ENCODE peak calls at places on chromosomes 7 and 10, in nine cellular contexts. U, M, C, Y, H, T, I, D and K are unnamed samples.

GRCh38 chr10:80501913-80502521 is 35.7 kb upstream of the SH2D4B start:
- DNase-seq in U (no peak), M (no peak), C (no peak), Y (no peak), H (no peak), T (no peak), I (no peak), D (no peak), K (no peak)

GRCh38 chr7:66145404-66145843 is 30.8 kb downstream of the CRCP start:
- DNase-seq in U (no peak), M (no peak), C (no peak), Y (peak), H (no peak), T (no peak), I (peak), D (no peak), K (no peak)

GRCh38 chr7:69781412-69781846 is 183.2 kb downstream of the AUTS2 start:
- DNase-seq in U (no peak), M (no peak), C (no peak), Y (no peak), H (no peak), T (no peak), I (no peak), D (no peak), K (no peak)

GRCh38 chr10:59240581-59241183 is 64.2 kb downstream of the PHYHIPL start:
- DNase-seq in U (peak), M (peak), C (no peak), Y (peak), H (no peak), T (no peak), I (no peak), D (no peak), K (peak)

GRCh38 chr10:28980264-28980663 is 302.9 kb downstream of the BAMBI start:
- DNase-seq in U (no peak), M (no peak), C (no peak), Y (no peak), H (no peak), T (no peak), I (no peak), D (no peak), K (no peak)

GRCh38 chr10:104306897-104307296 is 31.4 kb downstream of the ITPRIP start:
- DNase-seq in U (no peak), M (no peak), C (no peak), Y (no peak), H (no peak), T (no peak), I (no peak), D (no peak), K (no peak)

GRCh38 chr7:153151766-153152165 is 392.2 kb downstream of the ACTR3B start:
- DNase-seq in U (no peak), M (no peak), C (no peak), Y (no peak), H (no peak), T (no peak), I (no peak), D (no peak), K (no peak)

GRCh38 chr7:100415448-100415847 is 13.1 kb downstream of the ZCWPW1 start:
- DNase-seq in U (no peak), M (no peak), C (no peak), Y (no peak), H (no peak), T (no peak), I (no peak), D (no peak), K (no peak)

GRCh38 chr10:132679217-132679595 is 106.7 kb downstream of the NKX6-2 start:
- DNase-seq in U (no peak), M (no peak), C (no peak), Y (no peak), H (no peak), T (no peak), I (no peak), D (no peak), K (no peak)

GRCh38 chr10:56880541-56880940 is 519.5 kb upstream of the ZWINT start:
- DNase-seq in U (no peak), M (no peak), C (no peak), Y (no peak), H (no peak), T (no peak), I (no peak), D (no peak), K (no peak)

GRCh38 chr7:132368246-132368900 is 207.9 kb downstream of the PLXNA4 start:
- DNase-seq in U (no peak), M (no peak), C (peak), Y (no peak), H (no peak), T (no peak), I (no peak), D (peak), K (no peak)

GRCh38 chr10:112208292-112208691 is 24.7 kb upstream of the GPAM start:
- DNase-seq in U (no peak), M (no peak), C (no peak), Y (peak), H (no peak), T (no peak), I (no peak), D (no peak), K (no peak)

GRCh38 chr7:41788556-41788955 is 85.7 kb upstream of the INHBA start:
- DNase-seq in U (no peak), M (no peak), C (no peak), Y (no peak), H (no peak), T (no peak), I (no peak), D (no peak), K (no peak)

GRCh38 chr10:29619273-29619672 is 15.5 kb downstream of the SVIL start:
- DNase-seq in U (no peak), M (no peak), C (peak), Y (peak), H (no peak), T (no peak), I (no peak), D (no peak), K (no peak)

GRCh38 chr10:63166742-63167258 is 33.7 kb downstream of the NRBF2 start:
- DNase-seq in U (peak), M (peak), C (peak), Y (peak), H (no peak), T (peak), I (no peak), D (peak), K (peak)